ENCODE peak calls at places on chromosome 11, in five cellular contexts. J, P, B, M and X are unnamed samples.

GRCh38 chr11:72831521-72832300 is 17.5 kb downstream of the ATG16L2 start:
- DNase-seq in J (peak), B (peak), M (peak), P (no peak), X (peak)

GRCh38 chr11:71447791-71448256 is 369 bp downstream of the DHCR7 start:
- DNase-seq in P (no peak), J (peak), M (no peak), B (no peak), X (no peak)

GRCh38 chr11:11501546-11502274 is 120.1 kb downstream of the GALNT18 start:
- DNase-seq in M (no peak), P (no peak), B (no peak), J (no peak), X (no peak)

GRCh38 chr11:7657306-7658025 is 15.8 kb downstream of the CYB5R2 start:
- DNase-seq in M (peak), B (peak), P (no peak), J (no peak), X (peak)

GRCh38 chr11:6618117-6619020 is 853 bp downstream of the TPP1 start:
- DNase-seq in M (no peak), J (no peak), P (no peak), B (peak), X (peak)

GRCh38 chr11:60763692-60764369 is 7.2 kb downstream of the MS4A15 start:
- DNase-seq in P (no peak), B (no peak), J (no peak), M (no peak), X (no peak)

GRCh38 chr11:62124186-62125113 is 639 bp downstream of the INCENP start:
- DNase-seq in J (no peak), P (no peak), B (peak), M (peak), X (peak)

GRCh38 chr11:3341298-3341697 is 37.6 kb downstream of the ZNF195 start:
- DNase-seq in P (peak), B (peak), J (peak), M (peak), X (no peak)

GRCh38 chr11:125317416-125317815 is 152.9 kb downstream of the PKNOX2 start:
- DNase-seq in J (no peak), M (no peak), P (no peak), B (no peak), X (no peak)

GRCh38 chr11:20008870-20009644 is 151.2 kb downstream of the DBX1 start:
- DNase-seq in P (no peak), J (no peak), M (no peak), B (no peak), X (no peak)

GRCh38 chr11:69080361-69080973 is 31.7 kb downstream of the TPCN2 start:
- DNase-seq in J (no peak), M (no peak), P (no peak), B (peak), X (peak)

GRCh38 chr11:129881570-129882170 is 13.7 kb downstream of the NFRKB start:
- DNase-seq in J (peak), M (peak), B (peak), P (peak), X (peak)

GRCh38 chr11:69039501-69039900 is 9.2 kb upstream of the TPCN2 start:
- DNase-seq in J (no peak), P (no peak), M (no peak), B (no peak), X (peak)

GRCh38 chr11:114340311-114341131 is 44.3 kb downstream of the NNMT start:
- DNase-seq in J (no peak), M (peak), P (no peak), B (peak), X (peak)

GRCh38 chr11:94036096-94036495 is 14.9 kb downstream of the HEPHL1 start:
- DNase-seq in B (no peak), M (no peak), J (no peak), P (no peak), X (no peak)

GRCh38 chr11:3853935-3854659 is 1.4 kb upstream of the STIM1 start:
- DNase-seq in P (peak), J (no peak), B (no peak), M (peak), X (no peak)

GRCh38 chr11:69333906-69334305 is 40.0 kb downstream of the MYEOV start:
- DNase-seq in M (no peak), B (no peak), J (no peak), P (no peak), X (peak)

GRCh38 chr11:44589301-44589700 is 23.8 kb downstream of the CD82 start:
- DNase-seq in B (peak), J (no peak), M (no peak), P (no peak), X (peak)

GRCh38 chr11:2944953-2945756 is 15.9 kb upstream of the PHLDA2 start:
- DNase-seq in P (no peak), M (peak), J (no peak), B (peak), X (peak)

GRCh38 chr11:102318469-102318868 is 1.2 kb downstream of the BIRC3 start:
- DNase-seq in P (peak), J (no peak), M (no peak), B (no peak), X (peak)

GRCh38 chr11:45856044-45856468 is 8.8 kb downstream of the CRY2 start:
- DNase-seq in M (no peak), P (no peak), J (no peak), B (peak), X (peak)

GRCh38 chr11:110955797-110956196 is 243.6 kb upstream of the ARHGAP20 start:
- DNase-seq in P (no peak), M (no peak), B (no peak), J (no peak), X (no peak)

GRCh38 chr11:95795627-95796308 is 5.5 kb downstream of the CEP57 start:
- DNase-seq in B (no peak), M (no peak), P (no peak), J (no peak), X (no peak)

GRCh38 chr11:8832571-8833260 is 78.3 kb upstream of the AKIP1 start:
- DNase-seq in J (no peak), P (no peak), M (no peak), B (peak), X (peak)

GRCh38 chr11:120527111-120527748 is 15.7 kb downstream of the GRIK4 start:
- DNase-seq in J (no peak), M (no peak), B (peak), P (no peak), X (peak)

GRCh38 chr11:64614927-64615326 is 23.9 kb downstream of the SLC22A12 start:
- DNase-seq in P (no peak), B (no peak), J (no peak), M (no peak), X (no peak)

GRCh38 chr11:120778692-120779490 is 245.0 kb upstream of the TBCEL start:
- DNase-seq in J (no peak), M (no peak), P (no peak), B (no peak), X (no peak)

GRCh38 chr11:73653996-73654395 is 7.6 kb downstream of the PLEKHB1 start:
- DNase-seq in J (no peak), P (no peak), M (no peak), B (no peak), X (no peak)

GRCh38 chr11:132137289-132137980 is 767.0 kb downstream of the NTM start:
- DNase-seq in M (no peak), J (no peak), B (no peak), P (no peak), X (no peak)

GRCh38 chr11:66881927-66882452 is 25.1 kb downstream of the LRFN4 start:
- DNase-seq in M (no peak), J (no peak), B (no peak), P (no peak), X (no peak)

GRCh38 chr11:32440372-32440888 is 5.1 kb upstream of the WT1 start:
- DNase-seq in P (no peak), M (no peak), B (no peak), J (no peak), X (no peak)

GRCh38 chr11:28529540-28530410 is 421.6 kb downstream of the METTL15 start:
- DNase-seq in M (no peak), P (no peak), J (no peak), B (peak), X (peak)

GRCh38 chr11:78161937-78162336 is 22.5 kb upstream of the ALG8 start:
- DNase-seq in B (no peak), P (no peak), J (no peak), M (no peak), X (peak)